ENCODE peak calls at places on chromosomes 7 and 10, in six cellular contexts. G, K, L, H, X and R are unnamed samples.

GRCh38 chr10:21975378-21975990 is 28.0 kb downstream of the DNAJC1 start:
- DNase-seq in H (no peak), L (no peak), K (no peak), G (no peak), X (no peak), R (no peak)

GRCh38 chr10:111821876-111822275 is 361.7 kb downstream of the GPAM start:
- DNase-seq in K (no peak), G (no peak), H (no peak), X (no peak), L (no peak), R (no peak)

GRCh38 chr7:70325509-70326101 is 727.3 kb downstream of the AUTS2 start:
- DNase-seq in H (peak), G (no peak), X (no peak), K (peak), L (peak), R (peak)

GRCh38 chr10:99694171-99694570 is 34.9 kb downstream of the ENTPD7 start:
- DNase-seq in X (no peak), K (peak), L (peak), H (no peak), G (no peak), R (peak)

GRCh38 chr7:107690611-107691010 is 30.0 kb downstream of the SLC26A4 start:
- DNase-seq in H (no peak), X (no peak), G (no peak), L (no peak), K (peak), R (no peak)

GRCh38 chr10:99981581-99982199 is 28.1 kb downstream of the DNMBP start:
- DNase-seq in K (no peak), L (no peak), X (no peak), G (no peak), H (no peak), R (no peak)

GRCh38 chr7:19442016-19442785 is 266.6 kb downstream of the POLR1F start:
- DNase-seq in L (peak), G (no peak), K (peak), H (peak), X (peak), R (peak)

GRCh38 chr7:6272481-6273323 is at the start of gene CYTH3:
- DNase-seq in K (peak), X (peak), L (peak), H (peak), G (peak), R (peak)

GRCh38 chr10:79345241-79346011 is 1.8 kb upstream of the PPIF start:
- DNase-seq in G (no peak), L (no peak), X (no peak), K (no peak), H (no peak), R (no peak)

GRCh38 chr7:21941570-21942224 is 4.0 kb downstream of the CDCA7L start:
- DNase-seq in G (no peak), L (no peak), X (no peak), K (peak), H (peak), R (peak)

GRCh38 chr7:84780158-84781124 is 406.4 kb downstream of the SEMA3D start:
- DNase-seq in X (no peak), L (no peak), G (no peak), H (no peak), K (no peak), R (no peak)

GRCh38 chr7:17131983-17132655 is 166.3 kb upstream of the AHR start:
- DNase-seq in L (no peak), H (no peak), X (no peak), K (no peak), G (no peak), R (no peak)

GRCh38 chr10:46255696-46256355 is 31.0 kb upstream of the ANTXRL start:
- DNase-seq in G (peak), H (peak), L (peak), X (peak), K (peak), R (peak)

GRCh38 chr7:3430588-3430987 is 129.5 kb downstream of the SDK1 start:
- DNase-seq in G (no peak), K (no peak), H (no peak), X (no peak), L (no peak), R (peak)

GRCh38 chr7:55138663-55139062 is 119.8 kb downstream of the EGFR start:
- DNase-seq in K (no peak), X (no peak), G (no peak), H (no peak), L (no peak), R (no peak)

GRCh38 chr7:151873402-151873965 is 3.4 kb downstream of the PRKAG2 start:
- DNase-seq in X (no peak), G (no peak), K (no peak), H (no peak), L (no peak), R (no peak)

DNA sequence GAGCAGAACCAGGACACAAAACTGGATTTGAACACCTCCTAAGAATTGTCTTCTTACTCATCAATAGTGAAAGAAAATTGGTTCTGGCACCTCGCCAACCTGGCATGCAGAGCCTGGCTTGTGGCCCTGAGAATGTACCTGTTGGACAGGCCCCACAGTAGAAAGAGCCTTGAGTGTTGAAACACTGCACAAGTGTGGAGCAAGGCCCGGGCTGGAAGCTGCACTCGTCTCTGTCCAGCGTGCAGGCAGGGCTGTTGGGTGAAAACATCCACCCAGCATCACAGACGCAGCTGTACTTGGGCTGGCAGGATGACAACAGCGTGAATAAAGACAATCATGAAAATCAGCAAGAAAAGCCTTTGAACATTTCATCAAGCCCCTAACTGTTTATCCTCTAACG is 15.7 kb downstream of the CUBN start:
- DNase-seq in G (no peak), H (no peak), L (peak), K (peak), X (no peak), R (peak)
- TF ChIP-seq CTCF in G (no peak), H (no peak), L (no peak), K (no peak), X (no peak), R (no peak)

GRCh38 chr10:6035101-6035834 is 26.9 kb downstream of the IL2RA start:
- DNase-seq in X (no peak), L (no peak), K (no peak), H (no peak), G (no peak), R (no peak)

GRCh38 chr10:6036861-6037321 is 25.3 kb downstream of the IL2RA start:
- DNase-seq in X (no peak), G (peak), H (no peak), L (no peak), K (no peak), R (peak)

GRCh38 chr10:6035926-6036575 is 26.1 kb downstream of the IL2RA start:
- DNase-seq in X (no peak), H (no peak), G (no peak), K (no peak), L (no peak), R (no peak)

GRCh38 chr10:6034371-6034770 is 27.8 kb downstream of the IL2RA start:
- DNase-seq in X (no peak), L (no peak), H (no peak), G (no peak), K (no peak), R (no peak)

DNA sequence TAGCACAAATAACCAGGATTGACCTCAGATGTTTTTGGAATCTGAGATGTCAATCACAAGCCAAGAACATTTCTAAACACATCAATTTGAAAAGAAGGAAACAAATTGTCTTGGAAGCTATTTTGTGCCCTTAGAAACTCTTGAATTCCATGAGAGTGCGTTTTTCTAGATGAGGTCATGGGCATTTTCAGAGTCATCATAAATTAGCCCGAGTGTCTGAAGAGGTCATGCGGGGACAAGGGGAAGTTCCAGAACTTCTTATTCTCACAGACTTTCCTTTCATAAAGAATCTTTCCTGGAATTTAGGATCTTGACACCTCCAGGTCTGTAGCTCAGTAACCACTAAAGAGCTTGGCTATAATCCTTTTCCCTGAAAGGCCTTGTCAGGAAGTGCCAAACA is 28.2 kb downstream of the IL2RA start:
- DNase-seq in X (no peak), K (no peak), G (no peak), H (no peak), L (peak), R (no peak)
- H3K4me3 ChIP-seq in X (no peak), K (no peak), G (no peak), H (no peak), L (no peak), R (no peak)

GRCh38 chr7:23808421-23808820 is 98.4 kb downstream of the STK31 start:
- DNase-seq in K (no peak), X (no peak), G (no peak), L (no peak), H (no peak), R (no peak)

GRCh38 chr7:23810099-23810498 is 100.1 kb downstream of the STK31 start:
- DNase-seq in G (no peak), K (no peak), L (no peak), X (no peak), H (no peak), R (no peak)

GRCh38 chr7:23811540-23811939 is 101.5 kb downstream of the STK31 start:
- DNase-seq in K (no peak), G (no peak), L (no peak), X (no peak), H (peak), R (peak)
- TF ChIP-seq CTCF in K (no peak), G (no peak), L (no peak), X (no peak), H (peak), R (peak)

DNA sequence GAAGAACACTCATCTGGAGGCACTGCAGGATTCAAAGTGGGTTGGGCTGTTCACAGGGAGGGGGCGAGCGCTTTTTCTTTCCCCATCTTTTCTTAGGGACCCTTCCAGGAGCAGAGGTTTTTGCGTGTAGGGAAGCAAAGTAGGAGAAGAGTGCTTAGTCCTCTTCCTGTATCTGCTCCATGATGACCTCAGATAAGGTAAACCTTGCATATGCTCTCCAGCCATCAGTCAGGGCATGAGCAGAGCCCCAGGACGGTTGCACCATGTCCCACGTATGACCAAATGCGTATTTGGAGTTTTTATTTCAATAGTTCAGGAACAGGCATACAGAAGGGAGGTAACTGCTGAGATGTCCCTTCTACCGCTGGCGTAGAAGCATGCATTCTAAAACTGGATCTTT is 253.4 kb upstream of the INHBA start:
- DNase-seq in L (no peak), G (no peak), H (peak), X (no peak), K (no peak), R (no peak)
- H3K4me3 ChIP-seq in L (no peak), G (no peak), H (no peak), X (no peak), K (no peak), R (no peak)

DNA sequence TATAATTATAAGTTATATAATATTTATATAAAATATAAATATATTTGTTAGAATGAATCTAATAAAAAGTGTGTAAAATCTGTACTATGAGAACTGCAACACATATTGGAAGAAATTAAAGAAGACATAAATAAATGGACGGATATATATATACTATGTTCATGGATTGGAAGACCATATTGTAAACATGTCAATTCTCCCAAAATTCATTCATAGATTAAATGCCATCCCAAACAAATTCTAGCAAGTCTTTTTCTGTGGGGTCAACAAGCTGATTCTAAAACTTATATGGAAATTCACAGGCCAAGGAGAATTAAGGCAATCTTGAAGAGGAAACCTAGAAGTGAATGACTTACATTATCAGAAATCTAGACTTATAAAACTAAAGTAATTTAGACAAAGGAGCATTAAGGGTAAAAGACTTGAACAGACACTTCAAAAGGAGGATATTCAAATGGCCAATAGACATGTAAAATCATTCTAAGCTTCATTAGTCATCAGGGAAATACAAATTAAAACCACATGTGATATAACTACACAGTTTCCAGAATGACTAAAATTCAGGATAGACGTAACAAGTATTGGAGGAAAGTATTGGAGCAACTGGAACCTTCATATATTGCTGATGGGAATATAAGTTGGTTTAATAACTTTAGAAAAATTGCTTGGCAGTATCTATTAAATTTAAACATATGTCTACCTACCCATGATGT is 225.9 kb downstream of the EMX2 start:
- DNase-seq in X (no peak), L (no peak), H (no peak), G (no peak), K (no peak), R (no peak)
- TF ChIP-seq CTCF in X (no peak), L (no peak), H (no peak), G (no peak), K (no peak), R (no peak)

GRCh38 chr7:77800730-77801129 is 2.2 kb downstream of the PHTF2 start:
- DNase-seq in G (no peak), H (no peak), X (no peak), K (no peak), L (no peak), R (no peak)
- H3K4me3 ChIP-seq in G (no peak), H (no peak), X (no peak), K (no peak), L (no peak), R (no peak)

DNA sequence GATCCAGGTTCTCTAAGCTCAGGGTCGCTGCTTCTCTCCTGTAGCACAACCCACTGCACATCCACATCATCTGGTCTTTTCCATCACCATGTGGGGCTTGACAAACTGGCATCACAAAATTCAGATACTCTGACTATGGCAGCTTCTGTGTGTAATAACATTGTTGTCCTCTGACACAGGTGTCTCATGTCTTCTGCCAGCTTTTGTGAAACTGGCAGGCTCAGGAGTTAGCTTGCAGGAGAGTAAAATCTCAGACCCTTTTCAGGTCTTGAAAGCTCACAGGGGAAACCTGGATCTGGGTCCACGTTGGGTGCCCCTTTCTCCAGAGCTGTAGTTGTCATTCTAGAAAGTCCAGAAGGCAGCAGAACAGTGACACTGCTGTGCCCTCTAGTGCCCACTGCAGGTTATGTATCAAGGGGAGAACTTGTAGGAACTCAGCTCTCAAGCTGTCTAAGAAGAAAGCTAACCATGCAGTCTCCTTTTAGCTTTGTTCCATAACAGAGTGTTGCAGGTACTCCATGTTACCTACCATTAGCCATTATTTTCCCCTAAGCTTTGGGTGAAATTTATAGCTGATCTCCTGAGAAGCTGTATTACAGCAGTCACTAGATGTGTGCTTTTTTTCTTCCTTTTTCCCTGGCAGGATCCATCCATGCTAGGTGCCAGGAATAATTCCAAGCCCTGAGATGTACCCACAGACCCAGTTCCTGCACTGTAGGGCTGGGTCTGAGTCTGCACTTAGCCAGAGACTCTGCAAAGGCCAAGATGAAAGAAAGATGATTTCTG is 102.7 kb downstream of the ZNF248 start:
- DNase-seq in G (no peak), H (peak), K (no peak), L (no peak), X (peak), R (peak)
- TF ChIP-seq CTCF in G (no peak), H (peak), K (peak), L (peak), X (peak), R (peak)

GRCh38 chr10:83959330-83959729 is 180.0 kb upstream of the GHITM start:
- DNase-seq in K (no peak), H (no peak), G (no peak), L (no peak), X (no peak), R (no peak)
- H3K4me3 ChIP-seq in K (no peak), H (no peak), G (no peak), L (no peak), X (no peak), R (no peak)

DNA sequence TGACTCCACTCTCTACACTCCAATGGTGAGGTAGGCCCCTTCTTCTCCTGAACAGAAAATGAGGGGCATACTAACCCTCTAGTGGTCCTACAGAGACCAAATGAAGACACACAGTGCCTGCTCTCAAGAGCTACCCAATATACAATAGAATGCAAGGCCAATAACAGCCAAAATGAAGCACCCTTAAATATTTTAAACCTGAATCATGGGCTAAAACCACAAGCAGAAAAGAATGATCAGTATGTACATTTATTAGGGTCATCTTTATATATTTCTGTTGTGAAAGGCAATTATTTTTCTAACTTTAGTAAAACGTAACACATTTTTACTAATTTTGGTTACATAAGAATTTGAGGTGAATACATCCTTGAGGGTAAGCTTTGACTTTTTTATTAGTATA is 49.9 kb upstream of the COL1A2 start:
- DNase-seq in L (peak), G (no peak), K (peak), X (no peak), H (peak), R (peak)
- TF ChIP-seq CTCF in L (no peak), G (no peak), K (no peak), X (no peak), H (no peak), R (no peak)